ENCODE peak calls at places on chromosomes 12 and 14, in five cellular contexts. G is cardiac muscle cell; J is CD8-positive, alpha-beta memory T cell; I is astrocyte of the cerebellum; L is HFF-Myc. A is an unnamed sample.

GRCh38 chr12:89768586-89769482 is 60.2 kb upstream of the ATP2B1 start:
- DNase-seq in L (peak), G (no peak), J (no peak), I (peak), A (peak)

GRCh38 chr12:23949212-23950010 is at the start of gene SOX5:
- DNase-seq in G (peak), I (peak), J (no peak), L (no peak), A (peak)

GRCh38 chr14:92675421-92675820 is 73.0 kb downstream of the LGMN start:
- DNase-seq in L (no peak), G (no peak), I (no peak), J (no peak), A (no peak)

GRCh38 chr12:131511391-131511802 is 199.5 kb upstream of the SFSWAP start:
- DNase-seq in L (no peak), G (no peak), I (no peak), J (peak), A (peak)

GRCh38 chr14:97539884-97540283 is 742.7 kb downstream of the VRK1 start:
- DNase-seq in L (no peak), J (no peak), G (no peak), I (no peak), A (no peak)

GRCh38 chr12:3034067-3034750 is 43.0 kb upstream of the TSPAN9 start:
- DNase-seq in J (no peak), G (peak), L (no peak), I (peak), A (no peak)

GRCh38 chr14:23364164-23364571 is 804 bp downstream of the EFS start:
- DNase-seq in G (no peak), L (no peak), I (no peak), J (no peak), A (no peak)

GRCh38 chr14:102654298-102654697 is 61.8 kb downstream of the RCOR1 start:
- DNase-seq in J (no peak), I (no peak), G (no peak), L (no peak), A (no peak)

GRCh38 chr14:93720981-93721483 is 67.3 kb downstream of the PRIMA1 start:
- DNase-seq in I (no peak), G (no peak), L (no peak), J (no peak), A (no peak)

GRCh38 chr14:67357583-67358354 is 1.8 kb downstream of the ATP6V1D start:
- DNase-seq in G (no peak), I (no peak), L (no peak), J (no peak), A (no peak)

GRCh38 chr12:76444408-76444984 is 96.3 kb upstream of the BBS10 start:
- DNase-seq in I (no peak), L (no peak), J (no peak), G (no peak), A (no peak)

GRCh38 chr12:12477532-12477890 is 85.2 kb downstream of the DUSP16 start:
- DNase-seq in G (no peak), I (no peak), L (no peak), J (no peak), A (no peak)

GRCh38 chr12:64042901-64043300 is 179.2 kb downstream of the KICS2 start:
- DNase-seq in L (no peak), I (no peak), G (no peak), J (no peak), A (no peak)

GRCh38 chr12:6691473-6691872 is 2.3 kb upstream of the ZNF384 start:
- DNase-seq in I (no peak), J (no peak), G (no peak), L (no peak), A (no peak)

GRCh38 chr12:65734226-65734625 is 90.1 kb upstream of the HMGA2 start:
- DNase-seq in L (no peak), J (no peak), G (no peak), I (no peak), A (no peak)

GRCh38 chr12:124656947-124657434 is 89.6 kb upstream of the NCOR2 start:
- DNase-seq in I (no peak), J (no peak), G (no peak), L (no peak), A (no peak)

GRCh38 chr14:75491376-75491978 is 30.8 kb upstream of the BATF start:
- DNase-seq in L (no peak), I (no peak), J (no peak), G (no peak), A (no peak)

GRCh38 chr14:38405851-38406630 is 150.1 kb upstream of the CLEC14A start:
- DNase-seq in G (peak), J (no peak), L (no peak), I (no peak), A (no peak)

GRCh38 chr12:43132291-43132690 is 419.7 kb downstream of the ADAMTS20 start:
- DNase-seq in J (no peak), L (no peak), I (peak), G (no peak), A (no peak)

GRCh38 chr12:71135812-71136176 is 22.0 kb downstream of the TSPAN8 start:
- DNase-seq in L (no peak), G (no peak), I (no peak), J (no peak), A (no peak)

GRCh38 chr12:96190403-96191170 is 3.6 kb upstream of the ELK3 start:
- DNase-seq in L (no peak), I (no peak), J (no peak), G (peak), A (peak)

GRCh38 chr14:96165493-96166474 is 38.9 kb upstream of the BDKRB2 start:
- DNase-seq in J (no peak), I (no peak), L (no peak), G (no peak), A (no peak)

GRCh38 chr12:48925218-48925871 is at the start of gene FKBP11:
- DNase-seq in I (no peak), J (peak), L (no peak), G (peak), A (no peak)

GRCh38 chr12:129870796-129871195 is 33.0 kb downstream of the TMEM132D start:
- DNase-seq in L (no peak), J (no peak), G (no peak), I (no peak), A (no peak)

GRCh38 chr14:44168566-44168965 is 338.5 kb downstream of the FSCB start:
- DNase-seq in G (no peak), I (no peak), L (no peak), J (no peak), A (no peak)

GRCh38 chr14:70827366-70828151 is 18.2 kb upstream of the MAP3K9 start:
- DNase-seq in L (no peak), G (no peak), J (no peak), I (no peak), A (no peak)

GRCh38 chr12:10366875-10367274 is 23.0 kb downstream of the KLRK1 start:
- DNase-seq in G (no peak), L (no peak), J (peak), I (no peak), A (no peak)

GRCh38 chr14:60753264-60754126 is 18.9 kb downstream of the MNAT1 start:
- DNase-seq in I (no peak), J (peak), L (no peak), G (no peak), A (no peak)

GRCh38 chr12:54030889-54031860 is 1.7 kb upstream of the HOXC5 start:
- DNase-seq in G (peak), I (no peak), J (no peak), L (no peak), A (no peak)
- H3K4me3 ChIP-seq in G (peak), I (no peak), J (no peak), L (no peak), A (no peak)

GRCh38 chr14:73242274-73242960 is 5.1 kb downstream of the PAPLN start:
- DNase-seq in J (no peak), I (no peak), G (no peak), L (no peak), A (no peak)
- H3K4me3 ChIP-seq in J (no peak), I (no peak), G (no peak), L (no peak), A (peak)

GRCh38 chr12:58917699-58918334 is 2.5 kb downstream of the LRIG3 start:
- DNase-seq in L (no peak), I (no peak), G (no peak), J (no peak), A (peak)

GRCh38 chr12:58919271-58920101 is 818 bp downstream of the LRIG3 start:
- DNase-seq in I (no peak), G (peak), L (no peak), J (no peak), A (peak)

GRCh38 chr12:58920956-58921861 is 905 bp upstream of the LRIG3 start:
- DNase-seq in G (no peak), J (no peak), L (no peak), I (no peak), A (no peak)

GRCh38 chr12:58918475-58918874 is 1.8 kb downstream of the LRIG3 start:
- DNase-seq in I (no peak), J (no peak), L (no peak), G (no peak), A (peak)

DNA sequence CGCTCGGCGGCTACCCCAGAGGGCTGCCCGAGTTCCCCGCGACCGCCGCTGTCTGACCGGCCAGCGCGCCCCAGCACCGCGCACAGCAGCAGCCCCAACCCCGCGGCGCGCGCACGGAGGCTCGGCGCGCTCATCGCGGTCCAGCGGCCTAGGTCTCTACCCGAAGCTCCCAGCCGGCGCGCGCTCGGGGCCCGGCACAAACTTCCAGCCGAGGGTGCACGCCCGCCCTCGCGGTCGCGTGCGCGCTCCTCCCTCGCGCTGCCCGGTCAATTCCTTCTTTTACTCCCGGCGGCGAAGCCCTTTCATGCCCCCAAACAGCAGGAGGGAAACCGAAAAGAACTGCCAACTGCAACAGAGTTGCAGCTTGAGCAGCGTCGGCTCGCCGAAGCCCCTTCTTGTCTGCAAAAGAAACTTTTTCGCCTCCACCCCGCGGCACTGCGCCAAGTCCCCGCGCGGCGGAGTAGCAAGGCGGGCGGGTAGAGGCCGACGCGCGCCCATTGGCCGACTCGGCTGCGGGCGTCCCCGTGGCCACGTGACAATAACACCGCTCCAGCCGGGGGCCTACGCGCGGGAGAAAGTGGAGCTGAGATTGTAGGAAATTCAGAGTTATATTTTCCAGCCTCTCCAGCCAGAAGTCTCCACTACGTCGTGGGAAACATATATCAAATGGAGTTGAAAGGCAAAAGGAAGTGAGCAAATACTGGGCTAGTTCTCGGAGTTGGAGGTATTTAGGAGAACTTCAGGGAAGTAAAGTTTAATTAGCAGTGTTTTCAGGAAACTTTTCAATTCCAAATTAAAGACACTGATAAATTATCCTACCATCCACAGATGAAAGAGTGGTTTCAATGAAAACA is at the start of gene LRIG3:
- DNase-seq in L (no peak), J (no peak), I (peak), G (peak), A (peak)
- H3K4me3 ChIP-seq in L (peak), J (no peak), I (peak), G (peak), A (peak)

GRCh38 chr14:104139460-104140212 is 1.2 kb downstream of the KIF26A start:
- DNase-seq in G (no peak), L (no peak), J (no peak), I (no peak), A (no peak)
- H3K4me3 ChIP-seq in G (peak), L (peak), J (no peak), I (no peak), A (no peak)

GRCh38 chr12:113185180-113186032 is at the start of the genes DDX54 and RITA1:
- DNase-seq in I (no peak), L (no peak), G (peak), J (peak), A (no peak)

GRCh38 chr12:113184900-113185179 is 438 bp downstream of the DDX54 start:
- DNase-seq in G (peak), I (peak), J (peak), L (peak), A (peak)

GRCh38 chr12:113186033-113186365 is 478 bp downstream of the RITA1 start:
- DNase-seq in J (no peak), G (no peak), I (no peak), L (no peak), A (no peak)

GRCh38 chr12:113187588-113187987 is 2.1 kb downstream of the RITA1 start:
- DNase-seq in J (no peak), G (no peak), I (no peak), L (no peak), A (no peak)

GRCh38 chr12:113186666-113187325 is 1.3 kb downstream of the RITA1 start:
- DNase-seq in I (no peak), J (no peak), L (no peak), G (no peak), A (no peak)
- H3K4me3 ChIP-seq in I (peak), J (peak), L (peak), G (no peak), A (peak)

DNA sequence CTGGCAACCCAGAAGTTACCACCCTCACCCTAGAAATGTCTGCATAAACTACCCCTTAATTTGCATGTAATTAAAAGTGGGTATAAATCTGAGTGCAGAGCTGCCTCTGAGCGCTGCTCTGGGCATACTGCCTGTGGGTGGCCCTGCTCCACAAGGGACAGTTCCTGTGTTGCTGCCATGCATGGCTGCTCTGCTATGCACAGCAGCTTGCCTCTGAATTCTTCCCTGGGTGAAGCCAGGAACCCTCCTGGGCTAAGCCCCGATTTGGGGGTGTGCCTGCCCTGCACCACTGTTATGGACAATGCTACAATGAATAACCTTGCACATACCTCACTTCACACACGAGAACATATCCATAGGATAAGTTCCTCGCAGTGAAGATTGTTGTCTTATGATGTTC is 35.7 kb upstream of the GPR132 start:
- DNase-seq in I (no peak), L (no peak), G (no peak), J (no peak), A (no peak)
- H3K4me3 ChIP-seq in I (no peak), L (no peak), G (no peak), J (no peak), A (no peak)

GRCh38 chr12:57522887-57523705 is 472 bp downstream of the MBD6 start:
- DNase-seq in I (no peak), G (peak), J (no peak), L (no peak), A (no peak)

GRCh38 chr12:57526477-57527126 is 4.0 kb downstream of the MBD6 start:
- DNase-seq in J (no peak), I (no peak), L (no peak), G (no peak), A (no peak)

GRCh38 chr12:57525615-57526383 is 3.2 kb downstream of the MBD6 start:
- DNase-seq in J (no peak), L (no peak), I (no peak), G (no peak), A (no peak)

GRCh38 chr12:57523706-57524614 is 1.3 kb downstream of the MBD6 start:
- DNase-seq in G (no peak), J (peak), L (no peak), I (no peak), A (no peak)

GRCh38 chr12:57524814-57525614 is 2.4 kb downstream of the MBD6 start:
- DNase-seq in J (no peak), L (no peak), I (no peak), G (no peak), A (no peak)
- H3K4me3 ChIP-seq in J (no peak), L (peak), I (no peak), G (no peak), A (no peak)

DNA sequence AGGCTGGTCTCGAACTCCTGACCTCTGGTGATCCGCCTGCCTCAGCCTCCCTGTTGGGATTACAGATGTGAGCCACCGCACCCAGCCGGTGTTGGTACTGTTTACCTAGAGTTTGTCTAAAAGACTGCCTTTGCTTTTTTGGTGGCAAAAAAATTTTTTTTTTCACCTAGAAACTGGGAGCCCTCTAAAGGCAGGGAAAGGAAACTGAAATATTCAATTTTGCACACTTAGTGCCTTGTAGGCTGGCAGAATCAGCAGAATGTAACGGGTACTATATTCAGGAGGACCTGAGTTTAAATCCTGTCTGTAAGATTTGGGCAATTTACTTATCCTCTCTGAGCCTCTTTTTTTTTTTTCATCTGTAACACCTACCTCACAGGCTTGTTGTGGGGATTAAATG is 43.6 kb downstream of the PAPLN start:
- DNase-seq in I (no peak), L (no peak), J (no peak), G (no peak), A (no peak)
- H3K4me3 ChIP-seq in I (no peak), L (no peak), J (no peak), G (no peak), A (no peak)

A was measured in epithelial cell of proximal tubule.